ENCODE peak calls at places on chromosomes 5 and 9, in ten cellular contexts. N is mucosa of gallbladder; P is ovary; L is RPMI8226; R is AG10803; J is stimulated activated naive CD8-positive, alpha-beta T cell treated with anti-CD3 and anti-CD28 coated beads, Interleukin-15, amount 100 ng/mL, for 72 hours; F is stimulated activated CD4-positive, alpha-beta T cell treated with anti-CD3 and anti-CD28 coated beads, Interleukin-2, amount 100 ng/mL, for 4 hours; W is T-helper 9 cell; H is ACHN; O is endothelial cell. U is an unnamed sample.

GRCh38 chr9:116663588-116663987 is 23.5 kb upstream of the TRIM32 start:
- DNase-seq in W (no peak), R (no peak), P (no peak), J (no peak), H (no peak), F (no peak), L (no peak), N (no peak), O (no peak), U (no peak)

GRCh38 chr9:91825422-91825821 is 124.6 kb downstream of the ROR2 start:
- DNase-seq in P (no peak), W (no peak), H (no peak), J (no peak), R (peak), O (no peak), L (no peak), N (no peak), F (no peak), U (no peak)

GRCh38 chr5:120936652-120937051 is 472.6 kb downstream of the PRR16 start:
- DNase-seq in O (no peak), R (no peak), L (no peak), J (no peak), H (no peak), W (no peak), F (no peak), P (no peak), N (no peak), U (no peak)

GRCh38 chr5:146447734-146448380 is 724 bp downstream of the TCERG1 start:
- DNase-seq in P (no peak), H (peak), W (no peak), J (peak), R (peak), O (no peak), F (peak), L (peak), N (no peak), U (no peak)

GRCh38 chr9:94866770-94867169 is 140.3 kb downstream of the AOPEP start:
- DNase-seq in P (no peak), W (no peak), N (no peak), F (no peak), R (no peak), H (no peak), L (no peak), J (no peak), O (no peak), U (no peak)

GRCh38 chr5:34051374-34051980 is 8.5 kb upstream of the C1QTNF3 start:
- DNase-seq in L (no peak), R (peak), O (peak), W (no peak), F (no peak), J (no peak), N (no peak), H (no peak), P (no peak), U (no peak)

GRCh38 chr9:100322954-100323536 is 29.7 kb downstream of the TEX10 start:
- DNase-seq in J (peak), P (no peak), L (peak), N (peak), O (peak), F (no peak), W (peak), H (peak), R (peak), U (peak)

GRCh38 chr5:74951855-74952254 is 85.7 kb upstream of the FAM169A start:
- DNase-seq in H (no peak), F (no peak), N (no peak), J (no peak), O (no peak), R (no peak), L (no peak), W (no peak), P (no peak), U (no peak)

GRCh38 chr9:98365724-98366123 is 110.3 kb upstream of the TBC1D2 start:
- DNase-seq in J (no peak), N (no peak), H (no peak), F (no peak), O (no peak), P (no peak), W (no peak), R (no peak), L (no peak), U (no peak)

GRCh38 chr5:110854200-110854599 is 115.4 kb downstream of the SLC25A46 start:
- DNase-seq in N (no peak), L (no peak), O (no peak), P (no peak), R (no peak), W (no peak), F (no peak), H (no peak), J (no peak), U (no peak)

GRCh38 chr5:170572453-170572852 is 68.6 kb downstream of the KCNIP1 start:
- DNase-seq in F (no peak), R (peak), W (no peak), P (no peak), O (no peak), L (peak), N (no peak), J (peak), H (no peak), U (no peak)

GRCh38 chr9:89606567-89607311 is 1.9 kb downstream of the GADD45G start:
- DNase-seq in J (no peak), L (peak), N (peak), W (no peak), F (no peak), O (peak), P (peak), H (peak), R (no peak), U (peak)

U was measured in retina.